ENCODE peak calls at places on chromosomes 5 and 9, in five cellular contexts. U is A549, Z is K562, F is HepG2, G is GM12878. E is an unnamed sample.

GRCh38 chr9:71552480-71552879 is 215.8 kb downstream of the CEMIP2 start:
- DNase-seq in Z (no peak), F (no peak), U (no peak), G (no peak), E (no peak)

GRCh38 chr5:110753620-110754019 is 14.8 kb downstream of the SLC25A46 start:
- DNase-seq in F (no peak), U (no peak), G (no peak), Z (no peak), E (no peak)

GRCh38 chr5:74556631-74557595 is 83.6 kb downstream of the ENC1 start:
- DNase-seq in F (no peak), G (no peak), Z (no peak), U (no peak), E (peak)

GRCh38 chr5:139667730-139668063 is 19.5 kb downstream of the CXXC5 start:
- DNase-seq in G (no peak), Z (no peak), F (no peak), U (no peak), E (peak)

GRCh38 chr9:138103111-138103823 is 225.7 kb downstream of the CACNA1B start:
- DNase-seq in U (no peak), F (no peak), Z (no peak), G (no peak), E (peak)

GRCh38 chr9:8223861-8224260 is 424.3 kb upstream of the DMAC1 start:
- DNase-seq in U (no peak), G (no peak), Z (no peak), F (no peak), E (no peak)

GRCh38 chr9:123544007-123544827 is 188.2 kb downstream of the CRB2 start:
- DNase-seq in U (peak), Z (peak), F (peak), G (no peak), E (peak)

GRCh38 chr5:168609806-168610482 is 30.8 kb upstream of the PANK3 start:
- DNase-seq in U (no peak), Z (no peak), F (no peak), G (no peak), E (no peak)

GRCh38 chr9:101138516-101138915 is 110.0 kb downstream of the PLPPR1 start:
- DNase-seq in U (no peak), Z (no peak), F (no peak), G (no peak), E (no peak)

GRCh38 chr5:68730220-68731010 is 363.4 kb upstream of the SLC30A5 start:
- DNase-seq in U (peak), Z (no peak), F (no peak), G (no peak), E (peak)

GRCh38 chr9:133534346-133535284 is at the start of gene ADAMTSL2:
- DNase-seq in F (peak), U (no peak), G (no peak), Z (peak), E (peak)

GRCh38 chr9:136840877-136841645 is 1.2 kb upstream of the AJM1 start:
- DNase-seq in F (peak), G (no peak), U (peak), Z (no peak), E (peak)

GRCh38 chr5:72235725-72236124 is 84.3 kb downstream of the MRPS27 start:
- DNase-seq in G (no peak), F (no peak), U (no peak), Z (no peak), E (no peak)

GRCh38 chr5:144205141-144205551 is 34.5 kb downstream of the KCTD16 start:
- DNase-seq in G (no peak), U (peak), F (no peak), Z (no peak), E (peak)

GRCh38 chr5:79330071-79330470 is 94.1 kb downstream of the JMY start:
- DNase-seq in Z (no peak), G (no peak), U (no peak), F (peak), E (no peak)

GRCh38 chr9:89372230-89372816 is 54.0 kb downstream of the SECISBP2 start:
- DNase-seq in G (no peak), F (no peak), U (peak), Z (no peak), E (no peak)

GRCh38 chr5:140571105-140571504 is 6.5 kb downstream of the SLC35A4 start:
- DNase-seq in U (no peak), F (no peak), G (no peak), Z (no peak), E (no peak)

GRCh38 chr5:15446552-15446951 is 53.4 kb upstream of the FBXL7 start:
- DNase-seq in U (no peak), Z (no peak), G (no peak), F (no peak), E (no peak)

GRCh38 chr5:172886974-172887491 is 53.0 kb downstream of the ERGIC1 start:
- DNase-seq in G (no peak), Z (no peak), U (no peak), F (peak), E (no peak)

GRCh38 chr9:26375448-26375847 is 517.2 kb downstream of the CAAP1 start:
- DNase-seq in Z (no peak), U (no peak), G (no peak), F (no peak), E (no peak)

GRCh38 chr9:133768859-133769510 is 30.8 kb upstream of the SARDH start:
- DNase-seq in U (peak), G (no peak), F (peak), Z (peak), E (no peak)

GRCh38 chr5:136004436-136004835 is 24.4 kb upstream of the TGFBI start:
- DNase-seq in F (no peak), G (no peak), U (no peak), Z (no peak), E (no peak)

GRCh38 chr5:141735823-141736222 is 53.8 kb upstream of the ARAP3 start:
- DNase-seq in F (no peak), G (no peak), U (no peak), Z (no peak), E (no peak)

DNA sequence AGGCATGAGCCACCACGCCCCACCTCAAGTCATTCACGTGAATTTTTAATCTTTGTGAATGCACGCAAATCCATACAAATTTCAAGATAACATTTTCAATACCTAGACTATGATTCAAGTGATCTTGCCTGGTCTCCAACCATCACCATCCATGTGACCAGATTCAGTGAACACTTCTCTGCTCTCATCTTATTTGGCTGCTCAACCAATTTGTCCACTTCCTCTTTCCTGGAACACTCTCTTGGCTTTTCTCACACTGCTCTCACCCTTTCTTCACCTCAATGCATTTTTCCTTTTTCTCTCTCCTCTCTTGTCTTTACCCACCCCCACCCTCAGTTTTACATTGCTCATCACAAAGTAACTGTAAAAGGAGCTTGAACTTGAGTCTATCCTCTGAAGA is 354.7 kb upstream of the KIF2A start:
- DNase-seq in Z (no peak), F (no peak), G (no peak), U (no peak), E (no peak)
- TF ChIP-seq REST in Z (no peak), F (no peak), G (no peak), U (no peak), E (no peak)

GRCh38 chr9:70197384-70198039 is 61.3 kb upstream of the SMC5 start:
- DNase-seq in U (no peak), G (no peak), Z (no peak), F (no peak), E (no peak)

GRCh38 chr9:70192707-70193106 is 66.1 kb upstream of the SMC5 start:
- DNase-seq in Z (no peak), F (no peak), U (no peak), G (no peak), E (no peak)

GRCh38 chr9:70195456-70195855 is 63.3 kb upstream of the SMC5 start:
- DNase-seq in U (no peak), Z (no peak), G (no peak), F (no peak), E (no peak)
- TF ChIP-seq SMC3 in U (no peak), Z (no peak), G (no peak), F (no peak), E (no peak)

DNA sequence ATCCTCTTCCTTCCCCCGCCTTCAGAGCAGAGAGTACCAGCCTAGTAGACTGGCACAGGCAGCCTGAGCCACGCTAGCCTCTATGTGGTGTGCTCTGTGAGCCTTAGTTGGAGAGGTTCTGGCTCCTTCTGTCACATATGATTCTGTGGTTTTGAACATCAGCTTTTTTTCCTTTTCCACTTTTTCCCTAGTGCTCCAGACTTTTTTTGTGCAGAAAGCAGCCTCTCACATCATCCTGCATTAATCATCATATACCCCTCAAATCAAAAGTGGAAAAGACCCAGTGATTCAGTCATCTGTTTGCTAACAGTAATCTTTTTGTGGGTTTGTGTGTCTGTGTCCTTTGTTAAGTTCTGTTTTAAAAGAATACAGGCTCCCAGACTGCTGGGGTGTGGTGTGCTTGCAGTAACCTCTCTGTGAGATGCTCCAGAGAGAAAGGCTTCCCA is 663.9 kb upstream of the RGMB start:
- DNase-seq in G (no peak), F (no peak), U (no peak), Z (no peak), E (no peak)
- TF ChIP-seq REST in G (no peak), F (no peak), U (no peak), Z (no peak), E (no peak)

GRCh38 chr5:131104169-131104775 is 60.8 kb downstream of the HINT1 start:
- DNase-seq in Z (no peak), U (no peak), F (no peak), G (no peak), E (no peak)
- TF ChIP-seq SMC3 in Z (no peak), U (no peak), F (no peak), G (no peak), E (no peak)

DNA sequence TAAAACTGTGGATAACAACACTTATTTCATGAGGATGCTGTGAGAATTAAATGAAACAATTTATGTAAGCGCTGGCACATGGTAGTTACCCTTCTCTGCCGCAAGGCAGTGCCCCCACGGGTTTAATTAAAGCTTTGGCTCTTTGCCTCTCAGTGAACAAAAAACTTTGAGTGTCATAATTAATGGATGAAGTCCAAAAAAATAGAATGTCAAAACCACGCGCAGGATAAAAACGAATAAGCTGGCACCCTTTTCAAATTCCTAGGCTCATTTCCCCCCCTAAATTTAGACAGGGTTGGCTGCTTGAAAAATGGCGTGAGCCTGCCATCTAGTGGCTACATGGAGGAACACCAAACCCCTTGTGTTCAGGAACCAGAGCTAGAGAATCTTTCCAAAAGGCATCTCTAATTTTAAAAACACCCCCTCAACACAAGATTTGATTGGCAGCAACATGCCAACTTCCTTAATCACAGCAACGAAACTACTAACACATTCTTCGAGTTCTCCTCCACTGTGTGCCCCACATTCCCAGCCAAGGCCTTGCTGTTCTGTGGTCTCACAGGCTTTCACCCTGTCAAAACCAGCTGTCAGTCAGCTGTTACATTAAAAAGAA is 29.0 kb upstream of the CCNG1 start:
- DNase-seq in F (peak), Z (peak), G (peak), U (peak), E (peak)
- TF ChIP-seq REST in F (no peak), Z (no peak), G (no peak), U (no peak), E (no peak)

GRCh38 chr5:56343988-56344387 is 110.9 kb upstream of the ANKRD55 start:
- DNase-seq in U (no peak), F (no peak), Z (no peak), G (no peak), E (no peak)

GRCh38 chr5:56346044-56346710 is 113.0 kb upstream of the ANKRD55 start:
- DNase-seq in U (no peak), G (no peak), Z (no peak), F (no peak), E (no peak)

GRCh38 chr5:56345352-56345751 is 112.2 kb upstream of the ANKRD55 start:
- DNase-seq in F (no peak), U (no peak), Z (no peak), G (no peak), E (no peak)

GRCh38 chr5:56342612-56343011 is 109.5 kb upstream of the ANKRD55 start:
- DNase-seq in G (no peak), U (no peak), Z (no peak), F (no peak), E (no peak)

GRCh38 chr5:56344594-56344993 is 111.5 kb upstream of the ANKRD55 start:
- DNase-seq in G (no peak), U (no peak), F (no peak), Z (no peak), E (no peak)
- TF ChIP-seq SMC3 in G (no peak), U (no peak), F (no peak), Z (no peak), E (no peak)

DNA sequence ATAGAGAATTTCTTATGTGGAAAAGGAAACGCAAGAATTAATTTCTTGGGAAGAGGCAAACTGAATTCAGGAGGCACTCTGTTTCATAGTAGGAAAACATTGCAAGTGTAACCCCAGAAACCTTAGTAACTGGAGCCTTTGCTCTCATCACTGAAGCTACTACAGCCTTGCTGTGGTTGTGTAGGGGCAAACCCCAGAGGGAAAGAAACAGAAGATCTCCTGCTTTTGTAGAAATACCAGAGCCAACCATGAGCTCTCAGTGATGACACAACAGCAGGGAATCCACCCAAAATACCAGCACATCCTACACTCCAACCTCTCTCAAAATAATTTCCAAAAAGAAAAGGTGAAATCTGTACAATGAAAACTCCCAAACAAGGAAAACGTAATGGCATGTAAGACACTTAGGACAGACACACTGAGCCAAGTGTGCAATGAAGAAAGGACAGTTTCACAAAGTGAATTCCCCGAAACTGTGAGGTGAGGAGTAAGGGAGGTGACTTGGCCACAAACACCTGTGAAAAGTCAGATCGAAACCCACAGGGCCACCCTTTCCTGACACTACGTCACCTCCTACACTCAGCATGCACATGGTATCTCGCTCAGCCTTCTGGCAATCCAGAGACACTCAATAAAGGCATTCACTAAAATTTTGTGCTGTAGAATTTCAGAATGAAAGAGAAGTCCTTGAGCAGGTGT is 8.5 kb upstream of the ACSL6 start:
- DNase-seq in U (no peak), G (peak), Z (no peak), F (no peak), E (no peak)
- TF ChIP-seq REST in U (no peak), G (peak), Z (no peak), F (no peak), E (no peak)

GRCh38 chr5:67004730-67005350 is 191.8 kb downstream of the CD180 start:
- DNase-seq in F (no peak), U (no peak), Z (no peak), G (no peak), E (peak)
- TF ChIP-seq SMC3 in F (no peak), U (no peak), Z (no peak), G (no peak), E (no peak)

DNA sequence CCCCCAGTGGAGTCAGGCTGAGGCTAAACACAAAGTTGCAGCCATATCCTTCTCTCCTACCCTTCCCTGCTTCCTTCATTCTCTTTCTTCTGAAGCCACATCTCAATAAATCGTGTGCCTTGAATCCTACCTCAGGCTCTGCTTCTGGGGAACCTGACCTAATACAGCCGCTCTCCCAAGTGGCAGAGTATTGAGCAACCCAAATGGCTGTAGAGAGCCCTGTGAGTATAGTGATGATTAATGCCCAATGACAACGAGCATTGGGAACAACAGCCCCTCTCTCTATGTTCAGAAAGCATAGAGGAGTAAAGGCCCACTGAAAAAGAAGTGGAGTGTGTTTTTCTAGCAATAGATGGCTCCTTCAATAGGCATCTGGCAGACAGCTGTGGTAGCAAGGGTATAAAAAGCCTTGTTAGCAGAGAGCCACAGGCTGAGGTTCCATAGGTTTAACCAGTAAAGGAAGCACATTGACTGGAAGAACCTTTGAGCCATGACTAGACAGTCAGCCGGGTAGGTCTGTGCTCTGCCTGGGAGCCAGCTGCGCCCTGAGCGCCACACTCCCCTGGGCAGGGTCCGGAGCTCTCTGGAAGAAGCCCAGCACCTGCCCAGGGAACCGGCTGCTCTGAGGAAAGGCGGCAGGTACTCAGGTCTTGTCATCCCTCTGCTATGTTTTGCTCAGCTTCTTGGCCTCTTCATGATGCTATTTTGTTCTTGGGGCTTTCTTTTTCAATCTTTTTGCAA is 22.6 kb upstream of the HSPA9 start:
- DNase-seq in G (no peak), Z (no peak), U (no peak), F (no peak), E (no peak)
- TF ChIP-seq REST in G (no peak), Z (no peak), U (no peak), F (no peak), E (no peak)

DNA sequence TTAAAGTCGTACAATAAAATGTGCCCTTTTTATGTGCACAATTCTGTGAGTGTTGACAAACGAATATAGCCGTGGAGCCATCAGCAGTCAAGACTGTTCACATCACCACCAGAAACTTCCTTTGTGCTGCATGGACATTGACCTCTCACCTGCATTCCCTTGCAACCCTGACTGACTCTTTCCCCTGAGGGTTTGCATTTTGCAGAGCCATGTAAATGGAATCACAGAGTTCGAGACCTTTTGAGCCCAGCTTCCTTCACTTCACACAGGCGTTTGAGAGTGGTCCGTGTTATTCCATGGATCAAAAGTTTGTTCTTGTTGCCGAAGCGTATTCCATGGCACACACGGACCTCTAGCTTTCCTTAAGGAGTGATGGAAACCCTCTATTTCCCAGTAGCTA is 328.2 kb downstream of the DRD1 start:
- DNase-seq in Z (no peak), F (no peak), G (no peak), U (no peak), E (no peak)
- TF ChIP-seq SMC3 in Z (no peak), F (no peak), G (no peak), U (no peak), E (no peak)